ENCODE peak calls at places on chromosomes 7 and 10, in ten cellular contexts. K is A549, U is heart left ventricle, L is sigmoid colon, V is cardiac muscle cell, Z is SK-N-SH, I is stomach, R is thoracic aorta, C is OCI-LY7, Q is GM13976. P is an unnamed sample.

GRCh38 chr10:24680647-24681475 is 42.8 kb downstream of the ARHGAP21 start:
- DNase-seq in R (no peak), I (no peak), L (no peak), C (no peak), U (no peak), Z (no peak), K (no peak), Q (no peak), V (peak; percentile 59), P (no peak)

GRCh38 chr7:55065079-55065478 is 46.3 kb downstream of the EGFR start:
- DNase-seq in L (peak; percentile 90), C (no peak), Z (no peak), Q (no peak), I (no peak), K (peak; percentile 93), R (no peak), V (peak; percentile 97), U (no peak), P (peak; percentile 77)

GRCh38 chr10:125502276-125502675 is 180.7 kb downstream of the TEX36 start:
- DNase-seq in U (no peak), Q (no peak), C (no peak), Z (no peak), I (no peak), L (no peak), K (no peak), R (no peak), V (no peak), P (no peak)

GRCh38 chr10:113454341-113455061 is 98.4 kb upstream of the HABP2 start:
- DNase-seq in L (peak; percentile 69), K (peak; percentile 44), V (peak; percentile 51), I (peak; percentile 67), C (peak; percentile 40), Z (peak; percentile 69), Q (peak; percentile 60), U (peak; percentile 31), R (no peak), P (peak; percentile 92)

GRCh38 chr10:91077549-91078017 is 142.9 kb upstream of the PCGF5 start:
- DNase-seq in I (peak; percentile 92), Z (peak; percentile 68), K (no peak), L (no peak), Q (no peak), U (peak; percentile 86), C (no peak), V (peak; percentile 44), R (peak; percentile 57), P (no peak)

GRCh38 chr7:99563650-99564049 is 5.2 kb downstream of the ZNF655 start:
- DNase-seq in V (peak; percentile 62), K (peak; percentile 72), R (no peak), I (no peak), Q (no peak), U (no peak), C (no peak), Z (no peak), L (no peak), P (no peak)

GRCh38 chr7:104642551-104642950 is 314.1 kb downstream of the LHFPL3 start:
- DNase-seq in Q (no peak), Z (peak; percentile 27), V (no peak), K (no peak), U (no peak), R (no peak), I (no peak), L (no peak), C (no peak), P (no peak)

GRCh38 chr7:155765458-155765857 is 46.8 kb downstream of the SHH start:
- DNase-seq in U (no peak), C (no peak), L (no peak), R (no peak), Q (no peak), I (no peak), K (no peak), V (no peak), Z (no peak), P (no peak)

GRCh38 chr7:54833021-54833467 is 74.0 kb upstream of the SEC61G start:
- DNase-seq in U (no peak), C (no peak), I (no peak), R (no peak), V (no peak), Z (no peak), L (no peak), Q (no peak), K (no peak), P (no peak)

GRCh38 chr10:43259981-43260761 is 6.7 kb downstream of the RASGEF1A start:
- DNase-seq in C (no peak), Q (no peak), I (no peak), K (no peak), Z (peak; percentile 76), V (peak; percentile 45), L (peak; percentile 64), U (peak; percentile 58), R (no peak), P (peak; percentile 11)

GRCh38 chr10:326350-326749 is 191.1 kb downstream of the ZMYND11 start:
- DNase-seq in L (no peak), Z (no peak), V (no peak), I (no peak), U (no peak), R (no peak), Q (no peak), C (no peak), K (no peak), P (peak; percentile 37)

GRCh38 chr7:40763319-40764287 is 628.8 kb downstream of the SUGCT start:
- DNase-seq in V (peak; percentile 53), K (no peak), Q (no peak), C (peak; percentile 13), Z (peak; percentile 8), I (no peak), L (no peak), U (no peak), R (no peak), P (no peak)

GRCh38 chr10:118017071-118017740 is 29.5 kb downstream of the RAB11FIP2 start:
- DNase-seq in K (no peak), Q (no peak), Z (no peak), C (no peak), R (no peak), I (no peak), L (no peak), V (no peak), U (no peak), P (no peak)

GRCh38 chr7:114214454-114214853 is 200.2 kb upstream of the FOXP2 start:
- DNase-seq in L (no peak), C (no peak), U (no peak), V (no peak), I (no peak), R (no peak), Z (no peak), K (no peak), Q (no peak), P (no peak)

GRCh38 chr7:114212753-114213439 is 201.7 kb upstream of the FOXP2 start:
- DNase-seq in Z (no peak), K (no peak), R (no peak), C (no peak), U (no peak), V (no peak), I (no peak), Q (no peak), L (no peak), P (no peak)

GRCh38 chr7:114206688-114207087 is 207.9 kb upstream of the FOXP2 start:
- DNase-seq in U (no peak), K (no peak), Z (no peak), C (no peak), I (no peak), R (no peak), L (no peak), V (no peak), Q (no peak), P (no peak)

DNA sequence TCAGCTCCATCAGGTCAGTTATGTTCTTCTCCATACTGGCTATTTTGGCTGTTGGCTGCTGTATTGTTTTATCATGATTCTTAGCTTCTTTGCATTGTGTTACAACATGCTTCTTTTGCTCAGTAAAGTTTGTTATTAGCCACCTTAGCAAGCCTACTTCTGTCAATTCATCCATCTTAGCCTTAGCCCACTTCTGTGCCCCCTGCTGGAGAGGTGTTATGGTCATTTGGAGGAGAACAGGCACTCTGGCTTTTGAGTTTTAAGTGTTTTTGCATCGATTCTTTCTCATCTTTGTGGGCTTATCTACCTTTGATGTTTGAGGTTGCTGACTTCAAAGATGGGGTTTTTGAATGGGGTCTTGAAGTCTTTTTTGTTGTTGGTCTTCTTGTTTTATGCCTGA is 204.6 kb upstream of the FOXP2 start:
- DNase-seq in R (no peak), K (no peak), Q (no peak), L (no peak), V (no peak), I (no peak), U (no peak), Z (no peak), C (no peak), P (no peak)
- TF ChIP-seq CTCF in R (no peak), K (no peak), Q (no peak), L (no peak), V (no peak), I (no peak), U (no peak), Z (peak; percentile 23), C (peak; percentile 19), P (no peak)

DNA sequence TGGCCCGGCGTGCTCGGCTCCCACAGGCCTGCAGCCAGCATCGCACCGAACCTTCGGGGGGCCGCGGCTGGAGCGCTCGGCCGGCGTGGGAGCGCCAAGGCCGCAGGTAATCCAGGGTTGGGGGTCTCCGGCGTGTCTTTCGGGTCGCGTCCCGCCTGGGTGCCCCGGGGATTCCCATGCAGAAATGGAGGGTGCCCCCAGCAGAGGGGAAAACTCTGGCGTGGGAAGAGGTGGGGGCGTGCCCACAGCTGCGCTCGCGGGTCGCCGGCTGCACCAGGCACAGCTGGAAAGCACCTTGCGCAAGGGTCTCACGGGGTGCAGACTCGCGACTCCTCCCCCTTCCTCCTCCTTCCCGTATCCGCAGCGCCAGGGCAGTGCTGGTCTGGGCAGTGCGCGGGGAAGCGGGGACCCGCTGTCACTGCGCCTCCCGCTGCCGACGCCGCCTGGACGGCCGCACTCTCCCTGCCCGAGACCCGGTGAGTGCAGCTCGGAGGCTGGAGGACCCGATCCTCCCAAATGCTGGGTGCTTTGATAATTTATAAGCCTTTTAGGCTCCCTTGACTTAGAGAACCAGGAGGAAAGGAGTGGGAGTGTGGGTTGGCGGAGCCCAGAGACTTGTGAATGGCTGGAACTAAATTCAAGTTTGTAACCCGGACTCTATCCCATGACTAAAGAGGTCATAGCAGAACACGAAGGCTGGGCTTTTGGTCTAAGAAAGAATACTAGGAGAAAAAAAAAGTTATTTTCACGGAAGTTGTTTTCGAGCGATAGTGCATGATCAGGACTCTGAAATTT is 486 bp downstream of the MAP3K8 start:
- DNase-seq in Z (peak; percentile 81), L (peak; percentile 96), K (peak; percentile 90), Q (peak; percentile 84), R (peak; percentile 74), U (peak; percentile 86), I (peak; percentile 82), V (peak; percentile 94), C (peak; percentile 75), P (peak; percentile 98)
- TF ChIP-seq CTCF in Z (no peak), L (no peak), K (no peak), Q (no peak), R (peak; percentile 12), U (no peak), I (no peak), V (no peak), C (no peak), P (no peak)

GRCh38 chr7:50212666-50213621 is 91.6 kb upstream of the IKZF1 start:
- DNase-seq in I (no peak), K (no peak), V (no peak), L (no peak), Q (peak; percentile 57), R (no peak), C (peak; percentile 41), Z (no peak), U (no peak), P (no peak)
- TF ChIP-seq CTCF in I (no peak), K (no peak), V (no peak), L (no peak), Q (peak; percentile 14), R (no peak), C (peak; percentile 15), Z (no peak), U (no peak), P (no peak)

GRCh38 chr7:64946772-64947171 is 43.7 kb downstream of the ZNF273 start:
- DNase-seq in C (peak; percentile 60), Z (peak; percentile 87), I (no peak), R (no peak), L (no peak), U (no peak), Q (no peak), V (peak; percentile 32), K (no peak), P (no peak)
- TF ChIP-seq CTCF in C (peak; percentile 67), Z (peak; percentile 48), I (no peak), R (no peak), L (no peak), U (no peak), Q (no peak), V (peak; percentile 38), K (no peak), P (no peak)